ENCODE peak calls at places on chromosomes 6 and 20, in six cellular contexts. M is HL-60, H is prostate gland, N is A549, J is cardiac fibroblast, X is left lung. F is an unnamed sample.
A peak's percentile ranks its signal among the peaks of the same experiment; 100 is the strongest.

GRCh38 chr6:85498596-85499258 is 48.8 kb downstream of the NT5E start:
- DNase-seq in M (peak; percentile 45), H (peak; percentile 66), N (peak; percentile 24), J (peak; percentile 41), X (no peak), F (no peak)

GRCh38 chr6:151067684-151068596 is 171.8 kb upstream of the AKAP12 start:
- DNase-seq in M (no peak), H (peak; percentile 25), N (peak; percentile 99), J (peak; percentile 94), X (no peak), F (no peak)

GRCh38 chr6:317452-318144 is 25.3 kb downstream of the DUSP22 start:
- DNase-seq in M (no peak), H (no peak), N (no peak), J (no peak), X (no peak), F (no peak)

GRCh38 chr6:108735991-108736345 is 112.3 kb upstream of the ARMC2 start:
- DNase-seq in M (no peak), H (no peak), N (no peak), J (no peak), X (no peak), F (no peak)

GRCh38 chr6:141443668-141444067 is 689.1 kb upstream of the GJE1 start:
- DNase-seq in M (no peak), H (no peak), N (no peak), J (no peak), X (no peak), F (no peak)

GRCh38 chr6:143149771-143150170 is 89.1 kb downstream of the AIG1 start:
- DNase-seq in M (no peak), H (no peak), N (no peak), J (peak; percentile 6), X (no peak), F (no peak)

GRCh38 chr6:117465691-117466090 is 16.8 kb upstream of the DCBLD1 start:
- DNase-seq in M (no peak), H (no peak), N (no peak), J (no peak), X (no peak), F (no peak)

GRCh38 chr20:41617059-41617921 is 887 bp downstream of the CHD6 start:
- DNase-seq in M (peak; percentile 32), H (peak; percentile 20), N (peak; percentile 28), J (peak; percentile 51), X (peak; percentile 37), F (peak; percentile 39)

GRCh38 chr6:169997930-169998218 is 246.5 kb downstream of the ERMARD start:
- DNase-seq in M (peak; percentile 54), H (no peak), N (no peak), J (no peak), X (no peak), F (peak; percentile 14)

GRCh38 chr20:1033751-1034419 is 31.8 kb upstream of the RSPO4 start:
- DNase-seq in M (peak; percentile 94), H (no peak), N (no peak), J (no peak), X (peak; percentile 51), F (no peak)

GRCh38 chr6:129340983-129341382 is 369.0 kb downstream of the ARHGAP18 start:
- DNase-seq in M (no peak), H (no peak), N (peak; percentile 9), J (peak; percentile 96), X (no peak), F (no peak)

GRCh38 chr6:30006170-30007131 is 54.6 kb upstream of the POLR1H start:
- DNase-seq in M (no peak), H (peak; percentile 39), N (no peak), J (no peak), X (peak; percentile 50), F (peak; percentile 18)

GRCh38 chr6:52149949-52150348 is 36.2 kb upstream of the IL17A start:
- DNase-seq in M (no peak), H (no peak), N (no peak), J (no peak), X (no peak), F (no peak)

GRCh38 chr6:4647414-4648365 is 128.5 kb upstream of the CDYL start:
- DNase-seq in M (no peak), H (peak; percentile 61), N (peak; percentile 81), J (peak; percentile 86), X (peak; percentile 77), F (no peak)

GRCh38 chr6:19268117-19268516 is 569.1 kb upstream of the ID4 start:
- DNase-seq in M (no peak), H (peak; percentile 45), N (no peak), J (no peak), X (no peak), F (no peak)

GRCh38 chr6:11931296-11932035 is 80.6 kb upstream of the HIVEP1 start:
- DNase-seq in M (no peak), H (no peak), N (no peak), J (no peak), X (no peak), F (no peak)

GRCh38 chr20:51457281-51457932 is 85.1 kb downstream of the NFATC2 start:
- DNase-seq in M (no peak), H (peak; percentile 76), N (peak; percentile 76), J (peak; percentile 83), X (peak; percentile 68), F (no peak)

GRCh38 chr6:5175635-5176034 is 85.1 kb downstream of the LYRM4 start:
- DNase-seq in M (peak; percentile 23), H (no peak), N (no peak), J (no peak), X (no peak), F (peak; percentile 28)

GRCh38 chr6:43077981-43078411 is 1.9 kb downstream of the PTK7 start:
- DNase-seq in M (no peak), H (no peak), N (no peak), J (peak; percentile 62), X (no peak), F (no peak)
- TF ChIP-seq CTCF in M (no peak), H (no peak), N (no peak), J (no peak), X (no peak), F (no peak)

DNA sequence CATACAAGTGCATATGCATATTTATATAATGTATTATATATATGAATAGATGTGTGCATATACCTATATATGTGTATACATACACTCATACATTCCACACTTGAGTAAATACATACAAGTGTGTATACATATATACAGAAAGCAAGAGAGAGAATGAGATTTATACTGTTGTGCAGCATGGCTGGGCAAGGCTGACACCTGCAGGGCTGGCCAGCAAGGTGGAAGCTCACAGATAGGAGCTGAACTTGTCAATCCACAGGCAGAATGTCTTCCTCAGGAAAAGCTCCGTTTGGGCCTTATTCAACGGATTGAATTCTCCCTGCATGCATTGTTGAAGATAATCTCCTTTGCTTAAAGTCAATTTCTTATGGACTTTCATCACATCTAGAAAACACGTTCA is 256.7 kb downstream of the ZNF217 start:
- DNase-seq in M (no peak), H (no peak), N (no peak), J (no peak), X (no peak), F (no peak)
- TF ChIP-seq CTCF in M (no peak), H (no peak), N (no peak), J (no peak), X (no peak), F (no peak)

GRCh38 chr6:15243994-15244604 is 1.8 kb upstream of the JARID2 start:
- DNase-seq in M (no peak), H (no peak), N (peak; percentile 10), J (no peak), X (no peak), F (no peak)

GRCh38 chr6:15244605-15245360 is 1.1 kb upstream of the JARID2 start:
- DNase-seq in M (peak; percentile 66), H (peak; percentile 74), N (peak; percentile 71), J (peak; percentile 85), X (peak; percentile 80), F (peak; percentile 66)

GRCh38 chr6:15246217-15247211 is 645 bp downstream of the JARID2 start:
- DNase-seq in M (peak; percentile 47), H (no peak), N (no peak), J (peak; percentile 31), X (no peak), F (no peak)

GRCh38 chr6:15247214-15247749 is 1.4 kb downstream of the JARID2 start:
- DNase-seq in M (no peak), H (no peak), N (no peak), J (no peak), X (no peak), F (no peak)

DNA sequence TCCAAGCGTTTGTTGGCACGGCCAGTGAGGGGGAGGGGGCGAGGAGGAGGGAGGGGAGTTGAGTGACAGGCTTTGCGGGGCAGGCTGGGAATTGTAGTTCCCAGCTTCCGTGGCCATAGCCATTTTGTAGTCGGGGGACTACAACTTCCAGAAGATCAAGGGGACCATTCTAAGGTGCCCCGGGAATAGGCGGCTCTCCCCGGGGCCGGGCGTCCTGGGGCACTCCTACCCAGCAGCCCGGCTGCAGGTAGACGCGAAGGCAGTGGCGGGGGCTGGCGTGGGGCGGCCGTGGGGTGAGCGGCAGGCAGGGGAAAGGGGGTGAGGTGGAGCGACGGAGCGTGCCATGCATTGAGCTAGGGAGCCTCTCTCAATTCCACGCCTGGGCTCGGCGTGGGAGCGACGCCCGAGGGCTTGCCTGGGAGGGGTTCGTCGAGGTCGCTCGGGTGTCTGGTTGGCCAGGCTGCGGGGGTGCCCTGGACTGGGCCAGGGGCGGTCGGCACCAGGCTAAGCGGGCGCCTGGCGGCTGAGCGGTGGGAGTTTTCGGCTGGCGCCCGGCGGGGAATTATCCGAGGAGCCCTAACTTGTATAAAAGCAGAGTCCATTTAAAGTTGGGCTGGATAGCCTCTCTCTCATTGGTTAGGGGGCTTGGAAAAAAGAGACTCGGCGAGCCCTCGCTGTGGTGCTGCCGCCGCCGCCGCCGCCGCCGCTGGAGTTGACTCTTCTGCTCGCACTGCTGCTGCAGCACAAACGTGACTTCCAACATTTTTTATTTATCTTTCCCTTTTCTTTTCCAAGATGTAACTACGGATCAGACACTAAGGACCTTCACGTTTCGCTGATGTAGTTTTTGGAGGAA is at the start of gene JARID2:
- DNase-seq in M (peak; percentile 99), H (peak; percentile 98), N (peak; percentile 97), J (peak; percentile 99), X (peak; percentile 99), F (peak; percentile 88)
- TF ChIP-seq CTCF in M (no peak), H (peak; percentile 37), N (no peak), J (no peak), X (no peak), F (no peak)

GRCh38 chr6:18121580-18122127 is 823 bp downstream of the NHLRC1 start:
- DNase-seq in M (no peak), H (no peak), N (no peak), J (no peak), X (no peak), F (no peak)
- TF ChIP-seq CTCF in M (no peak), H (no peak), N (no peak), J (no peak), X (no peak), F (no peak)

GRCh38 chr6:28496099-28496779 is 19.4 kb downstream of the GPX6 start:
- DNase-seq in M (no peak), H (no peak), N (no peak), J (peak; percentile 19), X (no peak), F (no peak)
- TF ChIP-seq CTCF in M (no peak), H (no peak), N (peak; percentile 43), J (no peak), X (no peak), F (no peak)

GRCh38 chr6:2104524-2104880 is 140.9 kb downstream of the GMDS start:
- DNase-seq in M (no peak), H (no peak), N (no peak), J (no peak), X (no peak), F (no peak)
- TF ChIP-seq CTCF in M (no peak), H (no peak), N (no peak), J (no peak), X (no peak), F (no peak)

GRCh38 chr20:53666144-53666543 is 72.5 kb upstream of the ZNF217 start:
- DNase-seq in M (no peak), H (no peak), N (no peak), J (no peak), X (no peak), F (no peak)
- TF ChIP-seq CTCF in M (no peak), H (no peak), N (no peak), J (no peak), X (no peak), F (no peak)